ENCODE peak calls at places on chromosomes 7 and 10, in ten cellular contexts. F, K, S, B, A, M, D, R, G and C are unnamed samples.

GRCh38 chr10:46558411-46559185 is 2.1 kb upstream of the GPRIN2 start:
- DNase-seq in F (peak; percentile 32), K (no peak), S (peak; percentile 32), B (no peak), A (no peak), M (peak; percentile 17), D (no peak), R (peak; percentile 61), G (peak; percentile 23), C (no peak)

GRCh38 chr10:16773334-16773733 is 43.9 kb downstream of the RSU1 start:
- DNase-seq in F (no peak), K (no peak), S (no peak), B (no peak), A (no peak), M (no peak), D (no peak), R (no peak), G (no peak), C (no peak)

GRCh38 chr10:118594392-118595063 is 920 bp downstream of the PRLHR start:
- DNase-seq in F (no peak), K (peak; percentile 21), S (peak; percentile 27), B (peak; percentile 17), A (no peak), M (no peak), D (peak; percentile 81), R (peak; percentile 98), G (no peak), C (peak; percentile 9)

GRCh38 chr10:77424257-77424656 is 213.4 kb downstream of the KCNMA1 start:
- DNase-seq in F (no peak), K (no peak), S (no peak), B (no peak), A (no peak), M (no peak), D (no peak), R (no peak), G (no peak), C (no peak)

GRCh38 chr10:80462986-80463741 is 9.1 kb downstream of the TSPAN14 start:
- DNase-seq in F (no peak), K (peak; percentile 81), S (no peak), B (no peak), A (no peak), M (no peak), D (no peak), R (no peak), G (no peak), C (no peak)

GRCh38 chr10:46557319-46558140 is 1.1 kb upstream of the GPRIN2 start:
- DNase-seq in F (peak; percentile 33), K (no peak), S (peak; percentile 21), B (no peak), A (no peak), M (peak; percentile 28), D (no peak), R (peak; percentile 81), G (peak; percentile 74), C (peak; percentile 10)

GRCh38 chr10:103416436-103417147 is 20.2 kb downstream of the PDCD11 start:
- DNase-seq in F (peak; percentile 68), K (peak; percentile 65), S (peak; percentile 41), B (peak; percentile 59), A (no peak), M (peak; percentile 61), D (peak; percentile 77), R (peak; percentile 76), G (no peak), C (peak; percentile 77)

GRCh38 chr7:25727876-25728275 is 424.1 kb upstream of the NFE2L3 start:
- DNase-seq in F (no peak), K (no peak), S (no peak), B (no peak), A (no peak), M (no peak), D (no peak), R (no peak), G (no peak), C (no peak)

GRCh38 chr7:80771523-80771922 is 133.1 kb downstream of the CD36 start:
- DNase-seq in F (no peak), K (peak; percentile 78), S (no peak), B (no peak), A (no peak), M (no peak), D (peak; percentile 27), R (no peak), G (no peak), C (no peak)

DNA sequence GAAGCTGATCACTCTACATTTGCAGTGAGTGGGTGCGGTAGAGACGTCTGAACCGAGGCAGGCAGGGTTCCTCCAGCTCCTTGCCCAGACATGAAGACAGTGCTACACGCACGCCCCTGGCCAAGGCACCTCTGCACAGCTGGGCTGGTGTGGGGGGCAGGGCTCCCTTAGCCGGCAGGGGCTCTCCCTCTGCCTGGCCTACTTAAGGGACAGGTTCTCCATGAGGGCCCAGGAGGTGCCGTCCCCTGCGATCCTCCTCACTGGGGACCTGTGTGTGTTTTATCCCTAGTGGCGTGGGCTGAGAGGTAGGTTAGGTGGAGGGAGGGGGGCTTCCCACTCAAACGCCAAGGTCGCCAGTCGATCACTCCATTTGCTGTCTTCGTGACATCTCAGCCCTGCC is 35.3 kb downstream of the IL15RA start:
- DNase-seq in F (no peak), K (no peak), S (no peak), B (no peak), A (no peak), M (no peak), D (no peak), R (no peak), G (no peak), C (no peak)
- H3K36me3 ChIP-seq in F (peaks cover 22% of the 10 kb centered on the region), K (peaks cover 17% of the 10 kb centered on the region), S (peaks cover 14% of the 10 kb centered on the region), B (peaks cover 19% of the 10 kb centered on the region), A (peaks cover 9% of the 10 kb centered on the region), M (peaks cover under 1% of the 10 kb centered on the region), D (no peaks in the 10 kb centered on the region), R (peaks cover 16% of the 10 kb centered on the region), G (peaks cover 5% of the 10 kb centered on the region), C (peaks cover 1% of the 10 kb centered on the region)

DNA sequence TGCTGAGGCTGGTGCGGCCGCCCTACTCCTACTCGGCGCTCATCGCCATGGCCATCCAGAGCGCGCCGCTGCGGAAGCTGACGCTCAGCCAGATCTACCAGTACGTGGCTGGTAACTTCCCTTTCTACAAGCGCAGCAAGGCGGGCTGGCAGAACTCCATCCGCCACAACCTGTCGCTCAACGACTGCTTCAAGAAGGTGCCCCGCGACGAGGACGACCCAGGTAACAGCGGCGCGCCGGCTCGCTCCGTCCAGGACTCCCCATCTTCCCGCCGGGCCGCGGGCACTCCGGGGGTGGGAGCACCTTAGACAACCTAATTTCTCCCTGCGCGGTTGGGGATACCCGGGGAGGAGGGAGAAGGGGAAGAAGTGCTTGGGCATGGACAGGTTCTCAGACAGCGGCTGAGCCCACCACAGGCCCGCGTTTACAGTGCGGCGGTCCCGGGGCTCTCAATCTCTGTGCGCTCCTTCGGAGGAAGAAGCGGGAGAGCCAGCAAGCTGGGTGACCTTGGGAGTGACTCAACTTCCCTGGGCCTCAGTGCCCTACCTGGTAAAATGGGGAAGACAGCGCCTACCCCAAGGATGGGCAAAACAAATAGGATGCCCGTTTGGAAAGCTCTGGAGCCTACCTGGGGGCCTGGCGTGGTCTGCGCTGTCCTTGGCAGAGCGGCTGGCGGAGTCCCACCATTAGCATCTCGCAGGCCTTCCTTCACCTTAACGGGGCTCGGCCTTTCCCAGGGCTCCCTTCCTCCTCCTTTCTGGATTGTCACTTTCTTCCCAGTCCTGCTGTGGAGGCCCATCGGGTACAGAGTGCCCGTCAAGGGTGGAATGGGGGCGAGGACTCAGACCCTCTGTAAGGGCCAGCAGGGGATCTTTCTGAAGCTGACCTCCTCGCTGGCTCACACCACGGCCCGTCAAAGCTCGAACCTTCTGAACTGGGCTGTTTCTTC is 852 bp downstream of the FOXI2 start:
- DNase-seq in F (no peak), K (no peak), S (no peak), B (no peak), A (no peak), M (no peak), D (peak; percentile 10), R (peak; percentile 72), G (no peak), C (no peak)
- TF ChIP-seq CTCF in F (no peak), K (no peak), S (no peak), B (no peak), A (no peak), M (no peak), D (no peak), R (no peak), G (no peak), C (no peak)

DNA sequence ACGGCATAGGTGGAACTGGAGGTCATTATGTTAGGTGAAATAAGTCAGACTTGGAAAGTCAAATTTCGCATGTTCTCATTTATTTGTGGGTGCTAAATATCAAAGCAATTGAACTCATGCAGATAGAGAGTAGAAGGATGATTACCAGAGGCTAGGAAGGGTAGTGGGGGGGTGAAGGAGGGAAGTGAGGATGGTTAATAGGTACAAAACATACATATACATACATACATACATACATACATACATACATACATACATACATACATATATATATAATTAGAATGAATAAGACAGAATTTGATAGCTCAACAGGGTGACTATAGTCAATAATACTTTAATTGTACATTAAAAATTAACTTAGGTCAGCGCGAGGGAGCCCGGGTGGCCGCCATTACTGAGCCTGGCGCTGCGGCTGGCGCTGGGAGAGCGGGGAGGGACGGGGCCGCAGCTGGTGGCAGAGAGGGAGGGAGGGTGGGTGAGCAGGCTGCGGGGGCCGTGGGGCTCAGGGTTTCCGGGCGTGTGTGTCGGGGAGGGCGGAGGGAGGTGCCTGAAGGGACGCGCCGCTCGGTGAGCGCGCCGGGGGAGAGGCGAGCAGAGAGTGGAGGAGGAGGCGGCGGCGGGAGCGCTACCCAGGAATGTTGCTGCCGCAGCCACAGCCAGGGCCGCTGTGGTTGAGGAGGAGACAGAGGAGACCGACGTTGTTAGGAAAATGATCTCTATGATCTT is 85.8 kb upstream of the EGFR start:
- DNase-seq in F (peak; percentile 69), K (peak; percentile 66), S (peak; percentile 75), B (no peak), A (no peak), M (peak; percentile 63), D (peak; percentile 85), R (peak; percentile 89), G (peak; percentile 74), C (no peak)
- H3K4me3 ChIP-seq in F (peak overlapping the region; percentile 47), K (peak overlapping the region; percentile 42), S (no peak overlapping the region), B (no peak overlapping the region), A (peak overlapping the region; percentile 75), M (peak overlapping the region; percentile 46), D (peak overlapping the region; percentile 23), R (peak overlapping the region; percentile 72), G (peak overlapping the region; percentile 9), C (no peak overlapping the region)

GRCh38 chr7:39744620-39745019 is 121.2 kb downstream of the RALA start:
- DNase-seq in F (no peak), K (no peak), S (no peak), B (no peak), A (no peak), M (no peak), D (no peak), R (no peak), G (no peak), C (no peak)
- H3K36me3 ChIP-seq in F (no peaks in the 10 kb centered on the region), K (no peaks in the 10 kb centered on the region), S (no peaks in the 10 kb centered on the region), B (no peaks in the 10 kb centered on the region), A (no peaks in the 10 kb centered on the region), M (no peaks in the 10 kb centered on the region), D (no peaks in the 10 kb centered on the region), R (no peaks in the 10 kb centered on the region), G (no peaks in the 10 kb centered on the region), C (no peaks in the 10 kb centered on the region)